ENCODE peak calls at places on chromosomes 7 and 10, in seven cellular contexts. U is GM23248, L is neural progenitor cell, D is hepatocyte, J is GM23338, G is HCT116, W is PC-3. R is an unnamed sample. For H3K27me3, the result is how much of the 10 kb centered on the place peaks cover.

GRCh38 chr10:97686962-97687784 is at the start of gene AVPI1:
- DNase-seq in L (peak), D (peak), G (peak), W (peak), J (peak), U (peak), R (peak)

GRCh38 chr7:112362053-112362650 is 88.1 kb upstream of the IFRD1 start:
- DNase-seq in G (no peak), L (peak), D (no peak), W (no peak), J (peak), U (no peak), R (no peak)

GRCh38 chr10:4280481-4281206 is 495.6 kb upstream of the KLF6 start:
- DNase-seq in U (peak), G (no peak), D (no peak), W (peak), J (no peak), L (no peak), R (no peak)

GRCh38 chr10:95505641-95506040 is 55.5 kb downstream of the SORBS1 start:
- DNase-seq in L (no peak), W (no peak), U (no peak), D (no peak), J (no peak), G (no peak), R (no peak)

GRCh38 chr7:84372712-84373111 is 178.1 kb upstream of the SEMA3A start:
- DNase-seq in D (no peak), G (no peak), W (no peak), J (no peak), U (peak), L (no peak), R (no peak)

GRCh38 chr7:41956712-41957111 is 253.8 kb upstream of the INHBA start:
- DNase-seq in G (no peak), W (no peak), L (peak), D (no peak), J (no peak), U (peak), R (no peak)

GRCh38 chr7:142870147-142870559 is 15.3 kb downstream of the EPHB6 start:
- DNase-seq in D (no peak), J (no peak), G (no peak), L (no peak), W (no peak), U (no peak), R (no peak)

GRCh38 chr10:14617850-14618249 is 156.8 kb downstream of the FAM107B start:
- DNase-seq in G (no peak), D (no peak), W (peak), J (no peak), U (peak), L (no peak), R (no peak)

GRCh38 chr7:6453737-6454136 is 6.0 kb upstream of the DAGLB start:
- DNase-seq in W (peak), L (no peak), J (no peak), U (peak), G (peak), D (peak), R (no peak)

GRCh38 chr7:20063645-20064044 is 153.5 kb downstream of the MACC1 start:
- DNase-seq in U (no peak), W (no peak), D (no peak), J (no peak), G (no peak), L (no peak), R (no peak)

GRCh38 chr7:99218406-99219184 is 10.7 kb upstream of the KPNA7 start:
- DNase-seq in D (no peak), L (no peak), W (no peak), J (no peak), G (no peak), U (no peak), R (no peak)

GRCh38 chr10:73717564-73717963 is 19.7 kb upstream of the AGAP5 start:
- DNase-seq in G (no peak), U (no peak), L (no peak), J (no peak), W (no peak), D (no peak), R (peak)

GRCh38 chr10:37728830-37729229 is 128.6 kb downstream of the ZNF248 start:
- DNase-seq in J (no peak), D (no peak), U (no peak), G (no peak), W (no peak), L (no peak), R (no peak)

GRCh38 chr10:50540826-50541122 is 83.0 kb downstream of the SGMS1 start:
- DNase-seq in W (no peak), D (no peak), U (no peak), J (no peak), L (no peak), G (no peak), R (no peak)

GRCh38 chr10:72702868-72703581 is 11.1 kb downstream of the MCU start:
- DNase-seq in W (no peak), L (no peak), U (peak), J (no peak), D (no peak), G (no peak), R (peak)

GRCh38 chr10:100723180-100723579 is 22.2 kb upstream of the PAX2 start:
- DNase-seq in D (no peak), L (no peak), G (no peak), J (no peak), U (no peak), W (no peak), R (no peak)

GRCh38 chr10:100723769-100724530 is 21.4 kb upstream of the PAX2 start:
- DNase-seq in J (peak), W (no peak), L (peak), D (no peak), U (no peak), G (no peak), R (no peak)

GRCh38 chr10:100725041-100725440 is 20.3 kb upstream of the PAX2 start:
- DNase-seq in W (no peak), J (peak), L (no peak), U (peak), G (no peak), D (no peak), R (no peak)

GRCh38 chr10:100725869-100726426 is 19.4 kb upstream of the PAX2 start:
- DNase-seq in W (no peak), U (no peak), L (no peak), D (no peak), J (no peak), G (no peak), R (no peak)

GRCh38 chr10:100724531-100725027 is 20.8 kb upstream of the PAX2 start:
- DNase-seq in G (no peak), L (no peak), U (no peak), J (peak), W (no peak), D (no peak), R (no peak)
- H3K27me3 ChIP-seq in G (under half), L (half or more), U (half or more), J (half or more), W (under half), D (half or more), R (half or more)

DNA sequence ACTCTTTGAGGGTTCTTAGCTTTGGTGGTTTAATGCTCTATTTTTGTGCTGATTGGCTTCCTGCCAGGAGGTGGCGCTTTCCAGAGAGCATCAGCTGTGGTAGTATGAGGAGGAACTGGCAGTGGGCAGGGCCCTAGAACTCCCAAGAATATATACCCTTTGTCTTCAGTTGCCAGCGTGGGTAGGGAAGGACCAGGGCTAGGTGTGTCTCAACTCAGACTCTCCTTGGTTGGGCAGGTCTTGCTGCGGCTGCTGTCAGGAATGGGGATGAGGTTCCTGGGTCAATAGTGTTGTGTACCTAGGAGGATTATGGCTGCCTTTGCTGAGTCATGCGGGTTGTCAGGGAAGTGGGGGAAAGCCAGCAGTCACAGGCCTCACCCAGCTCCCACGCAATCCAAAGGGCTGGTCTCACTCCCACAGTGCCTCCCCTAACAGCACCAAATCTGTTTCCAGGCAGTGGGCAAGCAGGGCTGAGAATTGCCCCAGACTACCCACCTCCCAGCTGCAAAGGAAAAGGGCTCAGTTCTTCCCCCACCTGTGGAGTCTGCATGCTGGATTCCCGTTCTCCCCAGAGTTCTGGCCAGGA is 191.5 kb downstream of the PHTF2 start:
- DNase-seq in D (peak), W (peak), J (peak), U (no peak), L (no peak), G (no peak), R (no peak)
- TF ChIP-seq EZH2phosphoT487 in D (no peak), W (no peak), J (no peak), U (no peak), L (no peak), G (no peak), R (no peak)

GRCh38 chr7:87934699-87935372 is 785 bp downstream of the ADAM22 start:
- DNase-seq in G (no peak), W (no peak), J (peak), L (peak), D (peak), U (peak), R (no peak)
- TF ChIP-seq EZH2 in G (no peak), W (no peak), J (no peak), L (peak), D (no peak), U (no peak), R (no peak)

DNA sequence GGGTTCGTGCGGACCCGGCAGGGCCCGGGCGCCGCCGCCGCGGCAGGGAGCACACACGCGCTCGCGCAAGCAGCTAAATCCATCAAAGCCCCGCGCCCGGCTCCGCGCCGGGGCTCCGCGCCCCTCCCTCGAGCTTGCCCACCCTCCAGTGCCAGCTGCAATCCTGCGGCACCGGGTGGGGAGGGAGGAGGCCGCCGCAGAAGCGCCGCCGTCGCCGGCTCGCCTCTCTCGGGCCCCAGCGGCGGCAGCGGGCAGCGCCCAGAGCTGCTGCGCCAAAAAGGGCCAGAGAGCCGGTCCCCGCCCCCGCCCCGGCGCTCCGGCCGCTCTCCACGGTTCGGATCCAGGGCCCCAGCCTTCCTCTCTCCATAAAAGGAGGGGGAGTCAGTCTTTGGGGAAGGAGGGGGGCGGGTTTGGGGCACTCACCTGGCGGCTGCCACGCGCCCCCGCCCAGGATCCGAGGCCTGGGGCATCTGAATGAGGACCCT is 370 bp upstream of the PDGFA start:
- DNase-seq in G (no peak), L (peak), W (peak), J (peak), U (peak), D (peak), R (no peak)
- H3K27me3 ChIP-seq in G (under half), L (half or more), W (under half), J (half or more), U (under half), D (under half), R (under half)

GRCh38 chr7:95317966-95318365 is 6.4 kb downstream of the PON1 start:
- DNase-seq in J (no peak), U (no peak), G (no peak), W (no peak), D (no peak), L (no peak), R (no peak)
- TF ChIP-seq EZH2phosphoT487 in J (no peak), U (no peak), G (no peak), W (no peak), D (no peak), L (no peak), R (no peak)

DNA sequence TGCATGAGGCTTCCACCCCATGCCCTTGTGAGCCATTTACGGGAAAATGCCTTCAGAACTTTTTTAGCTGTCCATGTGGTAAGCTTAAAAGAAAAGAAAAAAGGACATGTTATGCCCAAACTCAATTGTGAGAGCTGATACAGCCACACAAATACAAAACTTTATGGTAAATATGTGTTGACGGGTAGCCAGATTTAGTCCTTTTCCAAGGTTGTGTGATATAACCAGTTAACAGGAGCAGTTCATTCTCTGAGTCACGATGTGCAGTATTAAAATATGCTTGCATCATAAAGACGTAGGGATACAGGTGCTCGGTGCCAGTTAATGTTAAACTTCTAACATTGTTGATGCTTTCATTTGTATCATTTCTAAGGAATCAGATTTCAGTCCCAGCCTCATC is 350.4 kb downstream of the DNAJB6 start:
- DNase-seq in W (peak), J (no peak), L (peak), G (no peak), U (no peak), D (no peak), R (no peak)
- TF ChIP-seq EZH2 in W (no peak), J (no peak), L (peak), G (no peak), U (peak), D (no peak), R (no peak)

GRCh38 chr7:37916017-37916672 is 472 bp downstream of the SFRP4 start:
- DNase-seq in G (no peak), J (peak), U (no peak), W (no peak), L (peak), D (peak), R (no peak)
- H3K27me3 ChIP-seq in G (under half), J (half or more), U (under half), W (under half), L (half or more), D (under half), R (under half)

DNA sequence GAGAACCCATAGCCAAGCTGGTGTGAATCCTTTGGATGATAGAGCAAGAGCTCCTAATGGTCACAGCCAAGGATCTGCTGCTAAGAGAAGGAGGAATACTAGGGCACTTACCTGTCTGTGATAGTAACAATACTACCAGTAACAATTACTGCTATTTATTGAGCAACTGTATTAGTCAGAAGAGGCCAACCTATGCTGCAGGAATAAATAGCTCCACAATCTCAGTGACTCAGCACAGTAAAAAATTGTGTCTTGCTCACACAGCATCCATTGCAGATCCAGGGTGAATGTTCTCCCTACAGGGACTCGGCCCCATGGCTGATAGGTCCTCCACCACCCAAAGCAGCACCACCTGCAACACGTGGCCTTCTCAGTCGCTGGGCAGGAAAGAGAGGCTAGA is 257.6 kb upstream of the ZMIZ1 start:
- DNase-seq in G (no peak), J (no peak), L (no peak), U (peak), D (no peak), W (peak), R (no peak)
- TF ChIP-seq EZH2phosphoT487 in G (no peak), J (no peak), L (no peak), U (no peak), D (no peak), W (no peak), R (no peak)

DNA sequence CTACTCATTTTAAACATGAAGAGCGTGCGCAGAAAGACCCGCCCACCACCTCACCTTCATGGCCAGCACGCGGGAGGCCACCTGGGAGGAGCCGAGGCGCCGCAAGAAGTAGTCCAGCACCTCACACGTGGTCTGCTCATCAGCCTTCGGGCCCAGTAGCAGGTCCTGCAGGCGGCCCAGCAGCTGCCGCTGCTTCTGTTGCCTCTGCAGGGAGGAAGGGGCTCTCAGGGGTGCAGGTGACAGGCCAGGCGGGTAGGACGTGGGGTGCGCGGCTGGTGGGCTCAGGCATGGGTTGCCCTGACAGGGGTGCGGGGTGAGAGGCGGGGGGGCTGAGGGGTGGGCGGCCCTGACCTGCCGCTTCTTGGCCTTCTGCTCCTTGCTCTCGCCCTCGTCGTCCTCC is 17.6 kb downstream of the INTS1 start:
- DNase-seq in J (no peak), L (no peak), D (no peak), W (no peak), U (no peak), G (no peak), R (no peak)
- TF ChIP-seq EZH2 in J (no peak), L (no peak), D (no peak), W (no peak), U (no peak), G (no peak), R (no peak)

GRCh38 chr7:101554584-101555268 is 74.4 kb downstream of the MYL10 start:
- DNase-seq in G (no peak), L (no peak), W (no peak), D (no peak), J (no peak), U (no peak), R (no peak)

GRCh38 chr7:101555269-101555920 is 73.7 kb downstream of the MYL10 start:
- DNase-seq in U (no peak), D (no peak), G (no peak), W (no peak), L (no peak), J (no peak), R (no peak)

GRCh38 chr7:101555921-101556275 is 73.2 kb downstream of the MYL10 start:
- DNase-seq in G (no peak), J (no peak), U (no peak), D (no peak), W (no peak), L (no peak), R (no peak)

GRCh38 chr7:101553018-101553770 is 75.9 kb downstream of the MYL10 start:
- DNase-seq in J (no peak), L (no peak), G (no peak), D (no peak), W (no peak), U (no peak), R (no peak)

GRCh38 chr7:101553771-101554445 is 75.2 kb downstream of the MYL10 start:
- DNase-seq in J (no peak), U (no peak), W (no peak), L (no peak), G (no peak), D (no peak), R (no peak)
- H3K27me3 ChIP-seq in J (under half), U (under half), W (under half), L (under half), G (under half), D (under half), R (half or more)